ENCODE peak calls at places on chromosomes 6 and 20, in eight cellular contexts. N is psoas muscle, T is left ventricle myocardium inferior, C is OCI-LY7, K is stomach, P is pancreas, W is gastrocnemius medialis, O is H9. E is an unnamed sample. For H3K4me1, the result is how much of the 10 kb centered on the place peaks cover.

GRCh38 chr6:56370127-56370540 is 122.8 kb upstream of the COL21A1 start:
- DNase-seq in N (peak), T (peak), C (no peak), K (peak), P (peak), W (peak), O (peak), E (no peak)

GRCh38 chr20:325043-325888 is at the start of gene SOX12:
- DNase-seq in N (peak), T (peak), C (peak), K (peak), P (peak), W (peak), O (peak), E (peak)

GRCh38 chr6:83474309-83474708 is 38.0 kb upstream of the PRSS35 start:
- DNase-seq in N (no peak), T (no peak), C (no peak), K (no peak), P (no peak), W (peak), O (no peak), E (no peak)

GRCh38 chr6:121886223-121886830 is 450.9 kb downstream of the GJA1 start:
- DNase-seq in N (no peak), T (no peak), C (no peak), K (no peak), P (no peak), W (peak), O (no peak), E (no peak)

GRCh38 chr20:5205348-5206210 is 78.8 kb downstream of the CDS2 start:
- DNase-seq in N (peak), T (peak), C (peak), K (peak), P (peak), W (peak), O (peak), E (peak)

GRCh38 chr6:37077459-37078296 is 72.2 kb downstream of the FGD2 start:
- DNase-seq in N (peak), T (peak), C (no peak), K (peak), P (peak), W (peak), O (peak), E (no peak)

GRCh38 chr6:169429001-169429400 is 175.4 kb upstream of the THBS2 start:
- DNase-seq in N (no peak), T (no peak), C (no peak), K (no peak), P (no peak), W (no peak), O (no peak), E (no peak)

GRCh38 chr6:54801669-54802068 is 44.9 kb upstream of the FAM83B start:
- DNase-seq in N (no peak), T (no peak), C (no peak), K (no peak), P (no peak), W (no peak), O (no peak), E (no peak)

GRCh38 chr20:58378056-58378455 is 11.0 kb upstream of the VAPB start:
- DNase-seq in N (no peak), T (no peak), C (no peak), K (no peak), P (no peak), W (no peak), O (no peak), E (no peak)

GRCh38 chr6:138028893-138029292 is 78.3 kb downstream of the PERP start:
- DNase-seq in N (no peak), T (no peak), C (no peak), K (no peak), P (no peak), W (no peak), O (no peak), E (no peak)

GRCh38 chr6:135289816-135290215 is 108.7 kb downstream of the MYB start:
- DNase-seq in N (no peak), T (no peak), C (no peak), K (no peak), P (no peak), W (no peak), O (no peak), E (no peak)

GRCh38 chr6:131764350-131764749 is 43.5 kb upstream of the ENPP1 start:
- DNase-seq in N (no peak), T (no peak), C (no peak), K (no peak), P (no peak), W (no peak), O (no peak), E (no peak)

GRCh38 chr6:76351275-76351674 is 278.8 kb upstream of the IMPG1 start:
- DNase-seq in N (no peak), T (no peak), C (no peak), K (no peak), P (peak), W (no peak), O (no peak), E (no peak)

GRCh38 chr6:42569102-42570028 is 5.5 kb downstream of the UBR2 start:
- DNase-seq in N (no peak), T (no peak), C (no peak), K (no peak), P (no peak), W (no peak), O (no peak), E (no peak)

GRCh38 chr6:134363323-134364039 is 45.6 kb upstream of the SGK1 start:
- DNase-seq in N (no peak), T (no peak), C (no peak), K (no peak), P (no peak), W (no peak), O (no peak), E (no peak)

GRCh38 chr6:130421567-130421966 is 55.8 kb downstream of the TMEM200A start:
- DNase-seq in N (no peak), T (no peak), C (no peak), K (no peak), P (no peak), W (no peak), O (no peak), E (no peak)

GRCh38 chr20:23626040-23626620 is 11.6 kb downstream of the CST3 start:
- DNase-seq in N (no peak), T (no peak), C (no peak), K (peak), P (no peak), W (peak), O (no peak), E (no peak)

GRCh38 chr20:63328716-63329275 is 32.4 kb downstream of the CHRNA4 start:
- DNase-seq in N (peak), T (peak), C (no peak), K (no peak), P (no peak), W (no peak), O (no peak), E (no peak)

GRCh38 chr6:62740171-62740570 is 454.1 kb upstream of the KHDRBS2 start:
- DNase-seq in N (no peak), T (no peak), C (no peak), K (no peak), P (no peak), W (no peak), O (no peak), E (no peak)

GRCh38 chr6:85464260-85464644 is 14.4 kb downstream of the NT5E start:
- DNase-seq in N (peak), T (no peak), C (no peak), K (no peak), P (no peak), W (no peak), O (no peak), E (no peak)

GRCh38 chr20:48820649-48820973 is 7.2 kb downstream of the PREX1 start:
- DNase-seq in N (no peak), T (no peak), C (peak), K (no peak), P (no peak), W (no peak), O (no peak), E (no peak)

GRCh38 chr20:24582373-24583168 is 113.1 kb downstream of the SYNDIG1 start:
- DNase-seq in N (no peak), T (no peak), C (no peak), K (no peak), P (no peak), W (no peak), O (no peak), E (no peak)

GRCh38 chr6:163950159-163950558 is 535.6 kb downstream of the QKI start:
- DNase-seq in N (no peak), T (no peak), C (no peak), K (no peak), P (no peak), W (no peak), O (no peak), E (no peak)

GRCh38 chr6:156169361-156169760 is 607.8 kb upstream of the ARID1B start:
- DNase-seq in N (no peak), T (no peak), C (no peak), K (no peak), P (no peak), W (no peak), O (no peak), E (no peak)

GRCh38 chr6:129493396-129493902 is 216.5 kb downstream of the ARHGAP18 start:
- DNase-seq in N (no peak), T (no peak), C (no peak), K (no peak), P (no peak), W (no peak), O (no peak), E (no peak)

GRCh38 chr6:73043446-73043845 is 181.8 kb downstream of the KHDC1L start:
- DNase-seq in N (no peak), T (no peak), C (no peak), K (no peak), P (no peak), W (no peak), O (no peak), E (no peak)

GRCh38 chr20:11686900-11687543 is 230.7 kb upstream of the BTBD3 start:
- DNase-seq in N (peak), T (peak), C (no peak), K (peak), P (peak), W (no peak), O (peak), E (no peak)

GRCh38 chr20:49418156-49418555 is 64.3 kb downstream of the KCNB1 start:
- DNase-seq in N (no peak), T (no peak), C (no peak), K (no peak), P (no peak), W (no peak), O (no peak), E (no peak)

GRCh38 chr6:99425647-99426453 is 742 bp upstream of the PNISR start:
- DNase-seq in N (peak), T (peak), C (peak), K (peak), P (peak), W (peak), O (peak), E (no peak)

GRCh38 chr20:15831201-15831600 is 742.0 kb downstream of the KIF16B start:
- DNase-seq in N (no peak), T (no peak), C (no peak), K (no peak), P (no peak), W (no peak), O (no peak), E (no peak)

GRCh38 chr20:18394363-18394762 is 72.5 kb downstream of the DZANK1 start:
- DNase-seq in N (no peak), T (no peak), C (no peak), K (no peak), P (no peak), W (no peak), O (peak), E (no peak)

DNA sequence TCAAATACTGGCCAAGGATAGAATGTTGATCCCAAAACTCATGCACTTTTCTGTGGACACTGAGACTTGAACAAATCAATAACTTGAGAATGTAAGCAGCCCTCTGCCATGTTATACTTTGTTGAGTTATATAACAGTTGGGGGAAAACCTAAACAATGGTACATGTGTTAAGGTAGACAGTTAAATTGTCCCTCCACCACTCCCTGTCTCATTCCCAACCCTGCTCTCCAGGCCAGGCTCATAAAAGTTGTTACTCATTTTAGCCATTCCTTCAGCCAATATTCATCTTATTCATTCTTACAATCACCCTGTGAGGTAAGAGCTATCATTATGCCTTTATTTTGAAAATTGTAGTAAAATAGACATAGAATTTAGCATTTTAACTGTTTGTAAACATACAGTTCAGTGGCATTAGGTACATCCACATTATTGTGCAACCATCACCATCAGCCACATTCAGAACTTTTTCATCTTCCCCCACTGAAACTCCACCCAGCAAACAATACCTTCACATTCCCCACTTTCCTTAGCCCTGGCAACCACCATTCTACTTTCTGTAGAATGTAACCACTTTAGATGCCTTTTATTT is 38.2 kb upstream of the IER3 start:
- DNase-seq in N (no peak), T (no peak), C (no peak), K (no peak), P (no peak), W (no peak), O (no peak), E (no peak)
- H3K4me1 ChIP-seq in N (under half), T (half or more), C (under half), K (half or more), P (half or more), W (under half), O (under half), E (under half)

GRCh38 chr20:19943021-19943659 is 74.0 kb upstream of the NAA20 start:
- DNase-seq in N (no peak), T (no peak), C (no peak), K (peak), P (no peak), W (no peak), O (no peak), E (no peak)
- H3K4me1 ChIP-seq in N (under half), T (half or more), C (under half), K (half or more), P (under half), W (half or more), O (under half), E (under half)

DNA sequence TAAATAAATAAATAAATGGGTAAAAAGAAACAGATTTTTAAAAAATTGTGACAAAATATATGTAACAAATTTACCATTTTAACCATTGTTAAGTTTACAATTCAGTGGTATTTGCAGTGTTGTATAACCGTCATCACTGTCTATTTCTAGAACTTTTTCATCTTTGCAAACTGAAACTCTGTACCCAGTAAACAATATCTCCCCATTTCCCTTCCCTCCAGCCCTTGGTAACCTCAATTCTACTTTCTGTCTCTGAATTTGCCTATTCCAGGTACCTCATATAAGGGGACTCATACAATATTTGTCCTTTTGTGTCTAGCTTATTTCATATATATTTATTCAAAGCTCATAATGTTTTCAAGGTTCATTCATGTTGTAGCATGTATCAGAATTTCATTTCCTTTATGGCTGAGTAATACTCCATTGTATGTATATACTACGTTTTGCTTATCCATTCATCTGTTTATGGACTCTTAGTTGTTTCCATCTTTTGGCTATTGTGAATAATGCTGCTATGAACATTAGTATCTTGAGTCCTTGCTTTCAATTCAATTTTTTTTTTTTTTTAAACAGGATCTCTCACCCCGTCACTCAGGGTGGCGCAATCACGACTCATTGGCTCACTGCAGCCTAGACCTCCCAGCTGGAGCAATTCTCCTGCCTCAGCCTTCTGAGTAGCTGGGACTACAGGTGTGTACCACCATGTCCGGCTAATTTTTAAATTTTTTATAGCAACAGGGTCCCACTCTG is 8.9 kb downstream of the MANBAL start:
- DNase-seq in N (peak), T (no peak), C (no peak), K (peak), P (no peak), W (no peak), O (no peak), E (no peak)
- H3K4me1 ChIP-seq in N (under half), T (half or more), C (under half), K (half or more), P (under half), W (under half), O (under half), E (under half)

DNA sequence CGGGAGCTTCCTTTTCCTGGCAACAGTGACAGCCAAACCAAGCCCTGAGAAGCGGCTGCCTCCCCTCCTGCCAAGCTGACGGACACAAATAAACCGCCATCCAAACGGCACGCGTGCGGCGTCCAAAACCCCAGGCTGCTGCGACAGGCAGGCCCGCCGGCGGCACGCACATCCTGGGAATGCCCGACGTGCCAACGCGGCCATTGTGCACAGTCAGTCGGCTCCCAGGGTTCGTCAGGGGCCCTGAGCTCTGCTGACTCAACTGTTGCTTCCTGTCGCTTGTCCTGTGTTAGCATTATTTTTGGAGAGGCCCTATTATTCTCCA is 6.8 kb downstream of the JAG1 start:
- DNase-seq in N (peak), T (no peak), C (no peak), K (no peak), P (peak), W (no peak), O (no peak), E (no peak)
- H3K4me1 ChIP-seq in N (under half), T (half or more), C (under half), K (half or more), P (half or more), W (half or more), O (under half), E (under half)

E was measured in naive thymus-derived CD4-positive, alpha-beta T cell.